ENCODE peak calls at places on chromosome 20, in eight cellular contexts. M, L, T, Y, I, V, X and B are unnamed samples.
A peak's percentile ranks its signal among the peaks of the same experiment; 100 is the strongest.

GRCh38 chr20:63622096-63622495 is 4.8 kb downstream of the GMEB2 start:
- DNase-seq in V (no peak), Y (no peak), M (no peak), T (no peak), X (no peak), L (no peak), I (no peak), B (no peak)

GRCh38 chr20:32432277-32432676 is 74.1 kb downstream of the ASXL1 start:
- DNase-seq in Y (no peak), X (no peak), M (no peak), V (no peak), L (no peak), I (no peak), T (no peak), B (no peak)

GRCh38 chr20:58040447-58041290 is 187.8 kb downstream of the ANKRD60 start:
- DNase-seq in V (no peak), I (no peak), X (no peak), M (no peak), T (no peak), Y (no peak), L (no peak), B (no peak)

GRCh38 chr20:36193937-36194712 is 39.6 kb downstream of the EPB41L1 start:
- DNase-seq in T (no peak), Y (no peak), L (no peak), M (no peak), I (no peak), X (no peak), V (no peak), B (no peak)

GRCh38 chr20:17505664-17506517 is 25.3 kb downstream of the BFSP1 start:
- DNase-seq in M (no peak), I (no peak), V (peak; percentile 65), Y (no peak), T (peak; percentile 92), L (no peak), X (no peak), B (peak; percentile 87)

GRCh38 chr20:23654005-23654404 is 16.2 kb upstream of the CST3 start:
- DNase-seq in Y (no peak), V (no peak), L (no peak), X (no peak), I (no peak), M (no peak), T (no peak), B (peak; percentile 25)

GRCh38 chr20:64113796-64114355 is 6.5 kb upstream of the NPBWR2 start:
- DNase-seq in L (no peak), X (no peak), M (no peak), I (no peak), Y (no peak), T (no peak), V (peak; percentile 43), B (no peak)

GRCh38 chr20:58711266-58712051 is 18.9 kb downstream of the NPEPL1 start:
- DNase-seq in L (no peak), Y (peak; percentile 22), M (no peak), I (no peak), V (peak; percentile 55), X (peak; percentile 2), T (no peak), B (no peak)

GRCh38 chr20:42972591-42972990 is 217.1 kb downstream of the PTPRT start:
- DNase-seq in M (no peak), Y (no peak), L (no peak), V (no peak), X (no peak), I (no peak), T (no peak), B (no peak)

GRCh38 chr20:42979720-42980119 is 210.0 kb downstream of the PTPRT start:
- DNase-seq in T (no peak), L (no peak), I (no peak), V (no peak), M (no peak), X (no peak), Y (peak; percentile 43), B (no peak)

GRCh38 chr20:42975974-42976373 is 213.7 kb downstream of the PTPRT start:
- DNase-seq in T (no peak), L (no peak), M (no peak), Y (no peak), X (no peak), V (no peak), I (no peak), B (no peak)

GRCh38 chr20:42978184-42978974 is 211.3 kb downstream of the PTPRT start:
- DNase-seq in L (no peak), Y (no peak), T (no peak), M (no peak), X (no peak), V (no peak), I (no peak), B (no peak)

DNA sequence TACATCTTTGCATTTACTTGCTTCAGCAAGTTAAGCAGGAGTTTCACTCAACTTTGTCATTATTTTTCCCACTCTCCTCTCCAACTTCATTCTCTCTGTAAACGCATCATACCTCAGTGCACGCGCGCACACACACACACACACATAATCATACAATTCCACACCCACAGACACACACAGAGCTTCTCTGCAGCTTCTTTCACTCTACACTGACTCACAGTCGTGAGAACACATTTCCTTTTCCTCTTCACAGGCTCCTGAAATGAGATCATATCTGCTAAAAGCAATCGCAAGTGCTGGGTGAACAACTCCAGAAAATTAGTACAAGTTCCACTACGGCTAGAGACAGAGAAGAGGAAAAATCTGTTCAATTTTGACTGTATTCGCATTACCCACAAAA is 215.4 kb downstream of the PTPRT start:
- DNase-seq in T (no peak), V (no peak), I (no peak), L (no peak), M (no peak), Y (no peak), X (no peak), B (no peak)
- TF ChIP-seq CTCF in T (no peak), V (no peak), I (no peak), L (no peak), M (no peak), Y (no peak), X (no peak), B (no peak)

DNA sequence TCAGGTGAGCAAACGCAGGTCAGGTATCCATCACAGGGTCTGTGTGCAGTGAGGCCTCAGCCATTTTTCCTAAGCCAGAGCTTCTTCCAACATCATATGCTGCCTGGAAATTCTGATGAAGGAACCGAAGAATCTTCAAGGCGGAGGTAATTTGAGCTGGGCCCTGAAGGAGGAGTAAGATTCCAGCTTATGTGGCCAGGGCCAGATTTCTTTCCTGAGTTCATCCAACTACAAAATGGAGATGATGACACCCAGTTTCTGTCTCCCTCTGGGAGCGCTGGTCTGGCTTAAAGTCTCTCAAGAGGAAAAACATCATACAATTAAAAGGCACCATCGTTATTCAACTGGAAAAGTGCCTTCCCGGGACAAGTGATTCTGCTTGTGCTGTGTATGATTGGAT is 6.9 kb upstream of the MANBAL start:
- DNase-seq in I (no peak), L (no peak), T (no peak), V (peak; percentile 82), X (peak; percentile 71), M (no peak), Y (no peak), B (peak; percentile 60)
- TF ChIP-seq CTCF in I (peak; percentile 10), L (peak; percentile 52), T (no peak), V (peak; percentile 62), X (peak; percentile 63), M (peak; percentile 54), Y (peak; percentile 52), B (peak; percentile 56)

DNA sequence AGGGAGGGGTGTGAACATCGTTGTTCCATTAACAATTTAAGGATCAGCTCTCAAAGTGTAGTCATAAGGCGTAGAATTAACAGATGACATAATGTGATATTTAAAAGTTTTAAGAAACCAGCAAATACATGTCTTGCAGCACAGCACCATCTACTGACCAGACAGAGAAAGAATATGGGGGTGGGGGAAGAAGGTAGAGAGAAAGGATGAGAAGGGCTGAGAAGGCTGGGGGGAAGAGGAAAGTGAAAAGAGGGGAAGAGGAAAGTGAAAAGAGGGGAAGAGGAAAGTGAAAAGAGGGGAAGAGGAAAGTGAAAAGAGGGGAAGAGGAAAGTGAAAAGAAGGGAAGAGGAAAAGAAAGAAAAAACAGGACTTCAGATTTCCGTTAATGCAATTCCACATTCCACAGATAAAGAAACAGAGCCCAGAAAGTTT is 80.9 kb downstream of the HAO1 start:
- DNase-seq in L (peak; percentile 38), V (no peak), X (peak; percentile 62), M (no peak), Y (no peak), T (peak; percentile 12), I (no peak), B (peak; percentile 79)
- TF ChIP-seq CTCF in L (peak; percentile 60), V (peak; percentile 55), X (peak; percentile 94), M (peak; percentile 80), Y (peak; percentile 73), T (peak; percentile 41), I (peak; percentile 67), B (peak; percentile 50)

GRCh38 chr20:10328897-10329255 is 105.1 kb downstream of the MKKS start:
- DNase-seq in V (no peak), Y (no peak), L (no peak), M (no peak), T (no peak), X (no peak), I (no peak), B (no peak)
- TF ChIP-seq CTCF in V (no peak), Y (no peak), L (no peak), M (no peak), T (no peak), X (no peak), I (no peak), B (no peak)

DNA sequence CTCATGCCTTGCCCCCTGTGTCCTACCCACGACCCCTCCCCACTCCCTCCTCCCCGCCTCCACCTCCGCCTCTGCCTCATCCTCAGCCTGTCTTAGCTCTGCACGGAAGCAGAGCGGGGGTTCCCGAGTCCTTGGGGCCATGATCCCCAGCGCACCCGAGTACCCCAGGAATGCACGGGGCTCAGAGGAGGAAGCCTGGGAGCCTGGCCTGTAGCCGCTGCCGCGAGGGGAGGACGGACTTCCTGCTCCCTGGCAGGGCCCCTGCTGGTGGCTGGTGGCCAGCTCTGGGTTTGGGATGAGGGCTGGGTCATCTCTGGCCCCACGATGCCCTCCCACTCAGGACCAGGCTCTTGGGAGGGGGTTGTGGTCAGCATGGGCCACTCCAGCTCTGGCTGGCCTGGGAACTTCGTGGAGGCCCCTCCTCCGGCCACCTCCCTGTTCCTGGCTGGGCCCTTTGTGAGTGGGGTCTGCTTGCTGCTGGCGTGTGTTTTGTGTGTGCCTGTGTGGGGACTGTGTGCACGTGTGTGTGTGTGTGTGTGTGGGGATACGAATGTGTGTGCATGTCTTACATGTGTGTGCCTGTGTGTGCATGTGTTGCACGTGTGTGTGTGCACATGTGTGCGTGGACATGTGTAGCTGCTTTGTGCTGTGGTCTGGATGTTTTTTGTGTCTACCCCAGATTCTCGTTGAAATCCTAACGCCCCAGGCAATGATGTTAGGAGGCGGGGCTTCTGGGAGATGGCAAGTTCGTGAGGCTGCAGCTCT is 1.2 kb upstream of the RBBP8NL start:
- DNase-seq in V (no peak), Y (no peak), X (no peak), M (no peak), I (no peak), L (no peak), T (no peak), B (no peak)
- TF ChIP-seq CTCF in V (no peak), Y (no peak), X (no peak), M (no peak), I (peak; percentile 8), L (no peak), T (no peak), B (no peak)